ENCODE peak calls at places on chromosome 19, in seven cellular contexts. K is tibial nerve, V is SK-N-SH, B is cardiac muscle cell, O is psoas muscle, L is esophagus squamous epithelium, J is osteoblast. U is an unnamed sample. For H3K36me3 and H3K9me3, the result is how much of the 10 kb centered on the place peaks cover.

GRCh38 chr19:17103177-17103576 is 27.6 kb downstream of the MYO9B start:
- DNase-seq in B (peak), O (no peak), V (peak), J (peak), K (no peak), L (no peak), U (no peak)

GRCh38 chr19:17997969-17998826 is 9.8 kb upstream of the ARRDC2 start:
- DNase-seq in O (no peak), J (peak), L (no peak), K (no peak), B (no peak), V (no peak), U (no peak)

GRCh38 chr19:19343016-19343362 is 22.4 kb downstream of the MAU2 start:
- DNase-seq in L (no peak), V (no peak), O (no peak), B (no peak), K (no peak), J (peak), U (no peak)

GRCh38 chr19:45177817-45178261 is at the start of gene TRAPPC6A:
- DNase-seq in O (no peak), V (no peak), K (no peak), L (no peak), B (no peak), J (peak), U (no peak)

GRCh38 chr19:31266731-31267130 is 82.5 kb downstream of the TSHZ3 start:
- DNase-seq in O (no peak), L (no peak), B (no peak), J (no peak), V (no peak), K (no peak), U (no peak)

GRCh38 chr19:17454579-17454978 is 6.1 kb upstream of the TMEM221 start:
- DNase-seq in K (no peak), B (no peak), O (no peak), L (no peak), J (no peak), V (peak), U (no peak)

GRCh38 chr19:32642771-32643170 is 32.2 kb downstream of the ANKRD27 start:
- DNase-seq in L (no peak), J (no peak), O (no peak), K (no peak), B (no peak), V (no peak), U (no peak)

GRCh38 chr19:623175-623916 is 10.0 kb downstream of the POLRMT start:
- DNase-seq in L (no peak), K (no peak), O (no peak), J (no peak), V (no peak), B (no peak), U (no peak)

GRCh38 chr19:10766681-10767201 is 48.9 kb downstream of the DNM2 start:
- DNase-seq in V (peak), B (peak), J (peak), K (no peak), L (no peak), O (no peak), U (peak)

GRCh38 chr19:343451-343931 is 1.1 kb downstream of the MIER2 start:
- DNase-seq in L (no peak), J (peak), O (no peak), K (no peak), B (peak), V (peak), U (no peak)

GRCh38 chr19:928471-929259 is 2.8 kb downstream of the ARID3A start:
- DNase-seq in K (no peak), J (peak), O (no peak), L (no peak), B (peak), V (no peak), U (no peak)

GRCh38 chr19:30379841-30380610 is 7.8 kb downstream of the ZNF536 start:
- DNase-seq in B (no peak), O (no peak), L (no peak), J (no peak), V (no peak), K (no peak), U (no peak)

GRCh38 chr19:45153339-45154063 is 7.3 kb downstream of the NKPD1 start:
- DNase-seq in J (peak), B (peak), K (no peak), O (peak), L (no peak), V (peak), U (peak)

GRCh38 chr19:18833849-18834643 is 2.3 kb downstream of the UPF1 start:
- DNase-seq in B (no peak), J (peak), K (no peak), V (no peak), L (no peak), O (no peak), U (no peak)

GRCh38 chr19:33438016-33438671 is 64.6 kb downstream of the CEBPG start:
- DNase-seq in B (peak), J (peak), V (peak), L (no peak), K (no peak), O (no peak), U (peak)

GRCh38 chr19:46639356-46640061 is 3.5 kb upstream of the GNG8 start:
- DNase-seq in L (no peak), B (peak), J (peak), V (peak), K (no peak), O (peak), U (peak)

GRCh38 chr19:1172353-1173159 is 1.5 kb downstream of the SBNO2 start:
- DNase-seq in J (peak), K (no peak), O (peak), V (peak), B (peak), L (no peak), U (peak)

GRCh38 chr19:51830263-51830662 is 35.3 kb downstream of the FPR3 start:
- DNase-seq in V (no peak), J (no peak), B (peak), L (no peak), O (no peak), K (no peak), U (no peak)

GRCh38 chr19:28420731-28421550 is 792.0 kb downstream of the UQCRFS1 start:
- DNase-seq in K (no peak), B (no peak), L (no peak), O (no peak), J (no peak), V (no peak), U (no peak)

GRCh38 chr19:19155495-19156219 is 14.4 kb downstream of the MEF2B start:
- DNase-seq in L (no peak), B (no peak), V (no peak), O (no peak), K (no peak), J (no peak), U (no peak)

GRCh38 chr19:20351244-20351643 is 184.2 kb downstream of the ZNF486 start:
- DNase-seq in O (no peak), K (no peak), J (no peak), V (no peak), B (no peak), L (no peak), U (no peak)

GRCh38 chr19:33622809-33623511 is 1.2 kb downstream of the CHST8 start:
- DNase-seq in V (peak), J (peak), K (no peak), B (no peak), L (no peak), O (no peak), U (no peak)

GRCh38 chr19:31659897-31660210 is 310.6 kb upstream of the TSHZ3 start:
- DNase-seq in O (no peak), B (no peak), V (no peak), J (no peak), K (no peak), L (no peak), U (no peak)

GRCh38 chr19:45508931-45509691 is 1.8 kb downstream of the VASP start:
- DNase-seq in B (peak), O (peak), J (peak), L (no peak), K (no peak), V (peak), U (peak)

GRCh38 chr19:32041681-32042292 is 303.6 kb upstream of the ZNF507 start:
- DNase-seq in K (no peak), B (peak), L (no peak), J (no peak), V (peak), O (peak), U (peak)

GRCh38 chr19:31784631-31785237 is 435.5 kb upstream of the TSHZ3 start:
- DNase-seq in J (peak), O (no peak), V (no peak), B (no peak), K (peak), L (no peak), U (no peak)

GRCh38 chr19:41351339-41352245 is 2.1 kb downstream of the TGFB1 start:
- DNase-seq in J (peak), L (peak), O (peak), K (no peak), V (peak), B (peak), U (peak)

DNA sequence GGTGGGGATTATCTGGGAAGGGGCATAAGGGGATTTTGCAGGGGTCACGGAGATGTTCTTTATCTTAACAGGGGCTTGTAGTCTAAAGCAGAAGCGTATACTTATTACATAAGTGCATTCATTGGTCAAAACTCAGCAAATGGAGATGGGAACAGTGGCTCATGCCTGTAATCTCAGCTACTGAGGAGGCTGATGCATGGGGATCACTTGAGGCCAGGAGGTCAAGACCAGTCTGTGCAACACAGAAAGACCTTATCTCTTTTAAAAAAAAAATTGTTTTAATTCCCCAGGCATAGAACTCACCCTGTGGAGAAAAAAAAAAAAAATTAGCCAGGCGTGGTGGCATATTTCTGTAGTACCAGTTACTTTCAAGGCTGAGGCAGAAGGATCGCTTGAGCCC is 18.9 kb downstream of the FAM187B start:
- DNase-seq in O (no peak), K (no peak), B (no peak), J (no peak), L (no peak), V (no peak), U (no peak)
- H3K27ac ChIP-seq in O (no peak), K (no peak), B (no peak), J (no peak), L (no peak), V (no peak), U (no peak)

DNA sequence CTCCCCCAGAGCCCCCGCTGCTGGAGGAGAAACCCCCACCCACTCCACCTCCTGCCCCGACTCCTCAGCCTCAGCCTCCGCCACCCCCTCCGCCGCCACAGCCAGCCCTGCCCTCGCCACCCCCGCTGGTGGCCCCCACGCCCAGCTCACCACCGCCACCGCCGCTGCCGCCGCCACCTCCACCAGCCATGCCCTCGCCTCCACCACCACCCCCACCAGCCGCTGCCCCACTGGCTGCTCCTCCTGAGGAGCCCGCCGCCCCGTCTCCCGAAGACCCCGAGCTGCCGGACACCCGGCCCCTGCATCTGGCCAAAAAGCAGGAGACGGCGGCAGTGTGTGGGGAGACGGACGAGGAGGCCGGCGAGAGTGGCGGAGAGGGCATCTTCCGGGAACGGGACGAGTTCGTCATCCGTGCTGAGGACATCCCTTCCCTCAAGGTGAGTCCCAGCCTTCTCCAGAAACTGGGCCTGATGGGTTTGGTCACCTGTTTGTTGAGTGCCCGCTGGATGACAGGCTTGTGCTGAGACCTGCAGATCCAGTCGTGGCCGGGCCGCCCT is 10.6 kb downstream of the PRR12 start:
- DNase-seq in K (no peak), B (no peak), V (no peak), L (no peak), J (peak), O (no peak), U (no peak)
- H3K36me3 ChIP-seq in K (under half), B (half or more), V (under half), L (under half), J (half or more), O (half or more), U (under half)

GRCh38 chr19:53112286-53112685 is 9.1 kb upstream of the ZNF160 start:
- DNase-seq in V (no peak), J (peak), B (no peak), K (no peak), L (no peak), O (no peak), U (no peak)
- H3K9me3 ChIP-seq in V (under half), J (under half), B (under half), K (under half), L (under half), O (under half), U (under half)

GRCh38 chr19:38869836-38870607 is 8.1 kb downstream of the RINL start:
- DNase-seq in K (peak), J (peak), O (peak), B (peak), L (peak), V (peak), U (peak)
- H3K27ac ChIP-seq in K (peak), J (no peak), O (peak), B (no peak), L (peak), V (no peak), U (peak)

GRCh38 chr19:5927439-5927821 is 13.4 kb downstream of the CAPS start:
- DNase-seq in V (no peak), J (peak), O (no peak), K (no peak), B (no peak), L (no peak), U (no peak)

GRCh38 chr19:5925830-5926459 is 11.9 kb downstream of the CAPS start:
- DNase-seq in O (no peak), V (no peak), L (no peak), J (peak), B (no peak), K (no peak), U (no peak)

GRCh38 chr19:5921777-5922176 is 7.7 kb downstream of the CAPS start:
- DNase-seq in L (no peak), J (peak), B (no peak), O (no peak), K (no peak), V (no peak), U (no peak)

GRCh38 chr19:5926641-5927438 is 12.8 kb downstream of the CAPS start:
- DNase-seq in O (peak), L (no peak), K (peak), B (peak), V (peak), J (peak), U (peak)

GRCh38 chr19:5923356-5923755 is 9.3 kb downstream of the CAPS start:
- DNase-seq in K (no peak), O (no peak), J (peak), B (no peak), V (no peak), L (no peak), U (no peak)
- H3K36me3 ChIP-seq in K (under half), O (half or more), J (half or more), B (half or more), V (under half), L (under half), U (under half)

GRCh38 chr19:23998568-23998967 is 83.9 kb downstream of the ZNF726 start:
- DNase-seq in K (no peak), B (no peak), L (no peak), O (no peak), V (no peak), J (peak), U (no peak)
- H3K9me3 ChIP-seq in K (under half), B (under half), L (half or more), O (under half), V (under half), J (under half), U (under half)

DNA sequence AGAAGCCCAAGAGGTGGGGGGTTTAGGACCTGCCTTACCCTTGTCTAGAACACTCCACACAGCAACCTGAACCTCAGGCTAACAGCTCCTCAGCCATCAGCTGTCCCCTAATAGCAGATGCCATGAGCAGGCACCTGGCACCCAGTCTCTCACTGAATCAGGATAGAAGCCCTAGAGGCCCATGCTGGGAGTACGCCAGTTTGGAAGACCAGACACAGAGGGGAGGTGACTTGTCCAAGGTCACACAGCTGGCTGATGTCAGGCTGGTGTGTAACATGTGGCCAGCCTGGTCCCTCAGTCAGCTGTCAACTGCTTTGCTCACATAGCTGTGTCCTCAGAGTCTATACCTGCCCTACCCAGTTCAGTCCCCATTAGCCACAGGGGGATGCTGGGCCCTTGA is 12.8 kb upstream of the SAMD1 start:
- DNase-seq in J (peak), K (no peak), L (no peak), V (no peak), O (no peak), B (no peak), U (no peak)
- H3K27ac ChIP-seq in J (no peak), K (no peak), L (no peak), V (no peak), O (no peak), B (no peak), U (peak)

DNA sequence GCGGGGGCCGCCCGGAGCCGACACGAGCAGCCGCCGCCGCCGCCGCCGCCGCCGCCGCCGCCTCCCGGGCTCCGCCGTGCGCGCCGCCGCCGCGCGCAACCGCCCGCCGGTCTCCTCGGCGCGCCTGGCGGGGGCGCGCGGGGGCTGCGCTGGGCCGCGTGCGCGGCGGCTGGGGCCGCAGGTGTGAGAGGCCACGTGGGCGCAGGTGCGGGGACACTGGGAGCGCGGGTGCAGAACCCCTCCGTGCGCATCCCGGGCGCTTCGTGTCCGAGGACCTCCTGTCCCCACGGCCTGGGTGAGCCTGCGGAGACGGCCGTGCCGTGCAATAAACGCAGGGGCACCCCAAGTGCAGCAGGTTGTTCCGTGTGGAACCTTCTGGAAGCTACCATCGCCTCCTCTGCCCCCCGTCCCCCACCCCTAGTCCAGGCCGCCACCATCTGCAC is at the start of gene LINGO3:
- DNase-seq in J (peak), L (no peak), K (no peak), V (peak), B (no peak), O (no peak), U (no peak)
- H3K36me3 ChIP-seq in J (under half), L (under half), K (under half), V (under half), B (under half), O (under half), U (under half)

GRCh38 chr19:54660306-54660705 is 2.5 kb upstream of the LILRB4 start:
- DNase-seq in K (no peak), J (no peak), O (no peak), B (no peak), V (no peak), L (no peak), U (no peak)
- H3K9me3 ChIP-seq in K (under half), J (under half), O (under half), B (under half), V (under half), L (under half), U (under half)